ENCODE peak calls at places on chromosomes 4 and X, in six cellular contexts. H, O, G, U, J and K are unnamed samples.

GRCh38 chr4:83112678-83113428 is 1.7 kb downstream of the PLAC8 start:
- DNase-seq in H (no peak), O (no peak), G (no peak), U (no peak), J (no peak), K (no peak)

GRCh38 chrX:102599950-102600579 is 750 bp downstream of the ARMCX5 start:
- DNase-seq in H (peak), O (no peak), G (no peak), U (no peak), J (peak), K (no peak)

GRCh38 chr4:78553526-78554060 is 2.0 kb downstream of the ANXA3 start:
- DNase-seq in H (no peak), O (no peak), G (no peak), U (no peak), J (peak), K (no peak)

GRCh38 chr4:820230-821172 is 5.4 kb downstream of the CPLX1 start:
- DNase-seq in H (no peak), O (peak), G (no peak), U (no peak), J (no peak), K (no peak)

GRCh38 chrX:84475596-84475995 is 26.7 kb downstream of the HDX start:
- DNase-seq in H (no peak), O (no peak), G (no peak), U (no peak), J (no peak), K (no peak)

GRCh38 chrX:71615954-71616353 is 2.4 kb downstream of the CXCR3 start:
- DNase-seq in H (no peak), O (no peak), G (no peak), U (no peak), J (no peak), K (no peak)

GRCh38 chr4:74146581-74147129 is 11.3 kb upstream of the MTHFD2L start:
- DNase-seq in H (no peak), O (no peak), G (no peak), U (no peak), J (no peak), K (no peak)

GRCh38 chrX:20418379-20418778 is 151.7 kb upstream of the RPS6KA3 start:
- DNase-seq in H (no peak), O (no peak), G (no peak), U (no peak), J (no peak), K (no peak)

GRCh38 chr4:23900636-23901035 is 10.8 kb upstream of the PPARGC1A start:
- DNase-seq in H (no peak), O (no peak), G (no peak), U (no peak), J (no peak), K (no peak)

GRCh38 chr4:80365928-80366327 is 30.4 kb downstream of the CFAP299 start:
- DNase-seq in H (peak), O (peak), G (no peak), U (peak), J (peak), K (peak)

GRCh38 chrX:72203421-72203820 is 21.9 kb downstream of the PIN4 start:
- DNase-seq in H (no peak), O (no peak), G (no peak), U (no peak), J (no peak), K (no peak)

GRCh38 chrX:13285229-13285628 is 34.6 kb downstream of the ATXN3L start:
- DNase-seq in H (peak), O (no peak), G (no peak), U (no peak), J (no peak), K (no peak)

GRCh38 chr4:44462259-44462658 is 13.7 kb upstream of the KCTD8 start:
- DNase-seq in H (no peak), O (no peak), G (no peak), U (no peak), J (no peak), K (no peak)

GRCh38 chrX:154719132-154719675 is 31.7 kb downstream of the GAB3 start:
- DNase-seq in H (peak), O (no peak), G (no peak), U (no peak), J (peak), K (no peak)

GRCh38 chr4:1290165-1290977 is 680 bp downstream of the MAEA start:
- DNase-seq in H (no peak), O (no peak), G (no peak), U (no peak), J (no peak), K (no peak)

GRCh38 chr4:140448830-140449229 is 21.4 kb upstream of the CLGN start:
- DNase-seq in H (no peak), O (no peak), G (no peak), U (no peak), J (peak), K (no peak)

GRCh38 chr4:152259866-152260265 is 276.0 kb downstream of the FBXW7 start:
- DNase-seq in H (peak), O (no peak), G (no peak), U (no peak), J (no peak), K (peak)

GRCh38 chr4:172143605-172144314 is 330.6 kb downstream of the GALNTL6 start:
- DNase-seq in H (no peak), O (no peak), G (no peak), U (no peak), J (no peak), K (no peak)

GRCh38 chr4:177961709-177962380 is 519.6 kb upstream of the AGA start:
- DNase-seq in H (no peak), O (no peak), G (no peak), U (no peak), J (no peak), K (no peak)

GRCh38 chr4:157220026-157220881 is at the start of gene GRIA2:
- DNase-seq in H (peak), O (peak), G (peak), U (peak), J (peak), K (no peak)

GRCh38 chrX:49840679-49841078 is 11.6 kb downstream of the PAGE4 start:
- DNase-seq in H (peak), O (peak), G (peak), U (peak), J (peak), K (peak)
- TF ChIP-seq CTCF in H (peak), O (no peak), G (peak), U (peak), J (peak), K (peak)

DNA sequence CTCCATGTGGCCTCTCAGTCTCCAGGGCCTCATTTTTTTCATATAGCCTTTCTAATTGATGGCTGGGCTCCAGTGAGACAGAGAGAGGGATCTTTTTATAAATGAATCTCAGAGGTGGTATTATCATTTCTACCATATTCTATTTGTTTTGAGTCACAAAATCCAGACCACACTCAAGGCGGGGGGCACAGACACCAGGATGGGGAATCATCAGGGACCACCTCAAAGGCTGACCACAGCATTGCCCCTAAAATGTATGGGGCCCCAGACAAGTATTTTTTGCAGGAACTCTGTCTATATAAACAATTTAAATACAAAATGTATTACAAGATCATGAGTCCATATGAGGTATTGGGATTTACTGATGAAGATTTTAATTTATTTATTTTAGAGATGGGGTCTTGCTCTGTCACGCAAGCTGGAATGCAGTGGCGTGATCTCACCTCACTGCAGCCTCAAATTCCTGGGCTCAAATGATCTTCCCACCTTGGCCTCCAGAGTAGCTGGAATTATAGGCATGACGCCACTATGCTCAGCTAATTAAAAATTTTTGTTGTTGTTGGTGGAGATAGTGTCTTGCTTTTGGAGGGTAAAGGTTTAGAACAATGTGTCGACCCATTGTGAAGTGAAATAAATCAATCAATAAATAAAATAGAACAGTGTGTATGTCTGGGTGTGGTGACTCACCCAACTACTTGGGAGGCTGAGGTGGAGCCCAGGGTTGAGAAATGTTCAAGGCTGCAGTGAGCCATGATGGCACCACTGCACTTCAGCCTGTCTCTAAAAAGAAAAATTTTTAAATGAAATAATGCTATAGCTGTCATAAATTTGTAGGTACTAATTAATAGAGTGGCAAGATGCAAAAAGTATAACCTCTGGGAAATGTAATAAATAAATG is 29.4 kb downstream of the WDR13 start:
- DNase-seq in H (peak), O (no peak), G (no peak), U (no peak), J (no peak), K (no peak)
- TF ChIP-seq CTCF in H (no peak), O (no peak), G (no peak), U (no peak), J (no peak), K (no peak)

GRCh38 chr4:16443504-16444088 is 217.3 kb upstream of the TAPT1 start:
- DNase-seq in H (peak), O (no peak), G (no peak), U (peak), J (peak), K (no peak)
- TF ChIP-seq CTCF in H (peak), O (peak), G (peak), U (peak), J (peak), K (peak)

GRCh38 chr4:84470204-84470785 is 28.8 kb downstream of the NKX6-1 start:
- DNase-seq in H (peak), O (no peak), G (no peak), U (peak), J (no peak), K (no peak)
- TF ChIP-seq CTCF in H (peak), O (no peak), G (no peak), U (peak), J (peak), K (no peak)

GRCh38 chr4:40843696-40844095 is 93.9 kb downstream of the NSUN7 start:
- DNase-seq in H (no peak), O (no peak), G (no peak), U (peak), J (no peak), K (no peak)
- TF ChIP-seq CTCF in H (peak), O (peak), G (peak), U (peak), J (no peak), K (peak)

DNA sequence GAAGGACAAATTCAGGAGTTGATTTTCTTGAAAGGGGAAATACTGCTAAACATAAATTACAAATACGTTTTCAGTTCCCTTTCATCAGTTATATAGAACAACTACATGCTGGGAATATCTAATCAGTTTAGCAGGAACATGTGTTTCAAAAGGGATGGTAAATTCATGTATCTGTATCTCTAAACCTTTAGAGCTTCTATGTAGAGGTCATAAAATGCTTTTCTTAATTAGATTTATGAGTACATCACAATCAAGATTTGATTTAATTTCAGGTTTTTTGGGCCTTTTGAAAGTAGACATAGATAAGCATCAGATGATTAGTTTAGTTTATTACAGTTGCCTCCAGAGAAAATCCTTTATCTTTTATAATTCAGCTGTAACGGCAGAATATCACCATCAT is 12.9 kb downstream of the PDLIM3 start:
- DNase-seq in H (no peak), O (no peak), G (no peak), U (no peak), J (no peak), K (no peak)
- TF ChIP-seq CTCF in H (no peak), O (no peak), G (no peak), U (no peak), J (no peak), K (no peak)